ENCODE peak calls at places on chromosomes 16 and 17, in four cellular contexts. B is heart right ventricle; H is adrenal gland; Q is effector memory CD4-positive, alpha-beta T cell. P is an unnamed sample.

GRCh38 chr17:55664287-55664686 is 58.4 kb downstream of the TMEM100 start:
- DNase-seq in B (no peak), H (no peak), Q (no peak), P (no peak)

GRCh38 chr16:60206511-60206910 is 1472.4 kb upstream of the GOT2 start:
- DNase-seq in B (no peak), H (no peak), Q (no peak), P (no peak)

GRCh38 chr16:11390573-11391495 is 45.6 kb downstream of the RMI2 start:
- DNase-seq in B (no peak), H (no peak), Q (no peak), P (no peak)

GRCh38 chr16:54185045-54185444 is 101.5 kb downstream of the IRX3 start:
- DNase-seq in B (no peak), H (no peak), Q (no peak), P (no peak)

GRCh38 chr16:54284931-54285413 is 1.6 kb downstream of the IRX3 start:
- DNase-seq in B (peak; percentile 19), H (no peak), Q (no peak), P (no peak)

GRCh38 chr16:85398688-85399582 is 214.2 kb upstream of the GSE1 start:
- DNase-seq in B (no peak), H (peak; percentile 5), Q (no peak), P (no peak)

GRCh38 chr16:88595101-88595500 is 24.9 kb downstream of the ZC3H18 start:
- DNase-seq in B (peak; percentile 39), H (no peak), Q (no peak), P (no peak)

GRCh38 chr16:85029981-85030381 is 2.4 kb downstream of the KIAA0513 start:
- DNase-seq in B (no peak), H (peak; percentile 57), Q (no peak), P (no peak)

GRCh38 chr17:81431545-81432482 is 36.6 kb downstream of the BAHCC1 start:
- DNase-seq in B (no peak), H (no peak), Q (no peak), P (no peak)

GRCh38 chr17:81433656-81434055 is 38.4 kb downstream of the BAHCC1 start:
- DNase-seq in B (no peak), H (no peak), Q (no peak), P (no peak)

GRCh38 chr17:81434079-81434478 is 38.8 kb downstream of the BAHCC1 start:
- DNase-seq in B (no peak), H (no peak), Q (no peak), P (no peak)

GRCh38 chr17:81434681-81435417 is 39.6 kb downstream of the BAHCC1 start:
- DNase-seq in B (no peak), H (no peak), Q (no peak), P (no peak)

GRCh38 chr17:81432873-81433451 is 37.7 kb downstream of the BAHCC1 start:
- DNase-seq in B (no peak), H (peak; percentile 26), Q (no peak), P (no peak)
- H3K27ac ChIP-seq in B (no peak overlapping the region), H (no peak overlapping the region), Q (no peak overlapping the region), P (no peak overlapping the region)

GRCh38 chr16:104828-105374 is 26.9 kb downstream of the MPG start:
- DNase-seq in B (no peak), H (no peak), Q (no peak), P (no peak)
- H3K27ac ChIP-seq in B (no peak overlapping the region), H (peak overlapping the region; percentile 24), Q (no peak overlapping the region), P (no peak overlapping the region)

GRCh38 chr17:50689251-50689650 is 18.5 kb downstream of the ANKRD40 start:
- DNase-seq in B (no peak), H (peak; percentile 84), Q (no peak), P (no peak)

GRCh38 chr17:50686494-50687199 is 21.1 kb downstream of the ANKRD40 start:
- DNase-seq in B (peak; percentile 34), H (peak; percentile 95), Q (no peak), P (no peak)

GRCh38 chr17:50688168-50688719 is 19.5 kb downstream of the ANKRD40 start:
- DNase-seq in B (no peak), H (no peak), Q (no peak), P (no peak)

GRCh38 chr17:50685691-50686493 is 21.8 kb downstream of the ANKRD40 start:
- DNase-seq in B (no peak), H (no peak), Q (no peak), P (no peak)

GRCh38 chr17:50687200-50688066 is 20.3 kb downstream of the ANKRD40 start:
- DNase-seq in B (no peak), H (peak; percentile 65), Q (no peak), P (no peak)
- H3K27ac ChIP-seq in B (peak overlapping the region; percentile 65), H (peak overlapping the region; percentile 91), Q (no peak overlapping the region), P (no peak overlapping the region)

DNA sequence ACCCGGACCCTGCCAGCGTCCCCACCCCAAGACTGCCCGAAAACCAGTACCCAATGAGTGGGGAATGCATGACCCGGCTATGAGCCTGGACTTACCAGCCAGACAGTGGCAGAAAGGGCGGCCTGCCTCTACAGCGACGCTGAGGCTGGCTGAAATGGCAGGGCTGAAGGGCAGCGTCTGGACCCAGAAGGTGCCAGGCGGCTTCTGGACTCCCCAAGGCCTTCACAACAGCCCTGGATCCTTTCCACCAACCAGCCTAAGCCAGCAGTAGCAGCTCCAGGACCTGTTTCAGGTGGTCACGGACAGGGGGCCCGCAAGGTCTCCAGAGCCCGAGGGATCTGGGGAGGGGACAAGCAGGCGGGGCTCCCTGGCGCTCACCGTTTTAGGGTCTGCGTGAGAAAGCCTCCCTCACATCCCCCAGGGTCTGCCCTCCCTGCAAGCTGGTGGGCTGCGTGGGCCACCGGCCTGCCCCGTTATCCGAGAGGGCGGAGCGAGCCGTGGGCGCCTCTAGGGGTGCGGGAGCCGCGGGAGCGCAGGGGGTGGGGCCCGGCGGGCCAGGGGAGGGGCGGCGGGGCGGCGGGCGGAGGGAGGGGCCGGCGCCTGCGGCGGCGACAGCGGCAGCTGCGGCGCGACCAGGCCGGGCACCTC is at the start of gene RIPOR1:
- DNase-seq in B (peak; percentile 74), H (peak; percentile 68), Q (peak; percentile 45), P (peak; percentile 64)
- H3K27ac ChIP-seq in B (peak within 1 kb of the TSS; percentile 100), H (peak within 1 kb of the TSS; percentile 96), Q (no peak within 1 kb of the TSS), P (peak within 1 kb of the TSS; percentile 81)

GRCh38 chr16:66696669-66697630 is at the start of gene CMTM4:
- DNase-seq in B (peak; percentile 85), H (peak; percentile 90), Q (peak; percentile 72), P (peak; percentile 67)
- H3K27ac ChIP-seq in B (peak within 1 kb of the TSS; percentile 28), H (peak within 1 kb of the TSS; percentile 73), Q (no peak within 1 kb of the TSS), P (peak within 1 kb of the TSS; percentile 77)

GRCh38 chr17:1480747-1481465 is 11.6 kb downstream of the MYO1C start:
- DNase-seq in B (no peak), H (peak; percentile 60), Q (no peak), P (no peak)
- H3K27ac ChIP-seq in B (no peak overlapping the region), H (no peak overlapping the region), Q (no peak overlapping the region), P (no peak overlapping the region)

GRCh38 chr17:39399792-39400191 is 1.6 kb downstream of the FBXL20 start:
- DNase-seq in B (no peak), H (no peak), Q (no peak), P (no peak)
- H3K27ac ChIP-seq in B (no peak overlapping the region), H (no peak overlapping the region), Q (no peak overlapping the region), P (no peak overlapping the region)

P was measured in substantia nigra.